ENCODE peak calls at places on chromosome 7, in nine cellular contexts. B is CD14-positive monocyte, O is uterus, V is GM13977, Y is GM20000, K is fibroblast of lung, Q is Peyer's patch, A is kidney, F is psoas muscle. J is an unnamed sample.

GRCh38 chr7:155763721-155764431 is 48.4 kb downstream of the SHH start:
- DNase-seq in B (no peak), O (no peak), V (peak), Y (peak), K (no peak), Q (no peak), A (peak), F (no peak), J (no peak)

GRCh38 chr7:46507601-46508000 is 586.5 kb upstream of the IGFBP3 start:
- DNase-seq in B (no peak), O (no peak), V (no peak), Y (no peak), K (no peak), Q (no peak), A (no peak), F (no peak), J (no peak)

GRCh38 chr7:144822223-144822622 is 13.6 kb downstream of the TPK1 start:
- DNase-seq in B (no peak), O (no peak), V (no peak), Y (no peak), K (no peak), Q (no peak), A (no peak), F (no peak), J (no peak)

GRCh38 chr7:142908921-142909870 is 23.7 kb upstream of the TRPV6 start:
- DNase-seq in B (peak), O (no peak), V (peak), Y (peak), K (no peak), Q (no peak), A (no peak), F (no peak), J (no peak)

GRCh38 chr7:51067757-51068156 is 248.9 kb downstream of the COBL start:
- DNase-seq in B (no peak), O (peak), V (peak), Y (peak), K (peak), Q (no peak), A (no peak), F (peak), J (peak)

GRCh38 chr7:2823124-2823523 is 21.0 kb downstream of the GNA12 start:
- DNase-seq in B (no peak), O (no peak), V (no peak), Y (no peak), K (no peak), Q (no peak), A (no peak), F (no peak), J (no peak)

GRCh38 chr7:75039166-75039565 is 34.4 kb downstream of the RCC1L start:
- DNase-seq in B (no peak), O (no peak), V (no peak), Y (no peak), K (no peak), Q (no peak), A (no peak), F (no peak), J (no peak)

GRCh38 chr7:3453398-3453797 is 152.3 kb downstream of the SDK1 start:
- DNase-seq in B (no peak), O (no peak), V (no peak), Y (no peak), K (no peak), Q (no peak), A (no peak), F (no peak), J (no peak)

GRCh38 chr7:38013246-38013645 is 92.8 kb downstream of the EPDR1 start:
- DNase-seq in B (no peak), O (no peak), V (no peak), Y (no peak), K (no peak), Q (no peak), A (no peak), F (no peak), J (no peak)

DNA sequence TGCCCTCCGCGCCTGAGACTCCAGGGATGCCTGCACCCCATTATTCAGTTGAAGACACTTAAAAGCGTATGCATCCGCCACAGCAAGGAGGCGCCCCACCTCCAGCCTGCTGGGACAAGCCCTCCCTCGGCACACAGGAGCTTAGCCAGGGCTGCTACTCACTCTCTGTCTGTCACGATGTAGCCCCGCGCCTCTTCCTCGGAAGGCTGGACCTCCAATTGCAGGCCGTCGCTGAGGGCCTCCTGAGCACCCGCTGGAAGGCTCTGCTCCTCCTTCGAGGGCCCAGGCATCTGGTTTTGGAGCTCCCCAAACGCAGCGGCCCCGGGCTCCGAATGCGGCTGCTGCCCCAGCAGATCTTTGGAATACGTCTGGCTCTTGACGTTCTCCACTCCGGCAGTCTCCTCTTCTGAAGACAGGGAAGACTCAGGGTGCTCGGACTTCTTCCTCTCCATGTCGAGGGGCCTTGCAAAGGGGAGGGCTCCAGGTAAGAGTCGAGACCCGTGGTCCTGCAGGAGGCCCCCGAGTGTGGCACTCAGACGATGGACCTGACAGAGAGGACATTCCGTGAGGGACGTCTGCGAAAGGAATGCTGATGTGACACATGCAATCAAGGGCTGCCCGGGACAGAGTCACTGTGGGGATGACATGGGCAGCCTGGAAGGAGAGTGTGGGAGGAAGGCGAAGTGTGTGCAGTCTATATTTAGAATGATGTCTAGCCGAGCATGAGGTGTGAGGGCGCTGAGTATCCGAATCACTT is 453.9 kb downstream of the PTPRN2 start:
- DNase-seq in B (no peak), O (no peak), V (no peak), Y (no peak), K (no peak), Q (no peak), A (peak), F (no peak), J (no peak)
- TF ChIP-seq CTCF in B (no peak), O (no peak), V (no peak), Y (no peak), K (no peak), Q (no peak), A (no peak), F (no peak), J (no peak)

GRCh38 chr7:128210036-128210347 is 31.1 kb upstream of the LEP start:
- DNase-seq in B (no peak), O (no peak), V (no peak), Y (no peak), K (no peak), Q (no peak), A (no peak), F (no peak), J (no peak)
- TF ChIP-seq CTCF in B (peak), O (no peak), V (no peak), Y (no peak), K (no peak), Q (no peak), A (no peak), F (no peak), J (no peak)

GRCh38 chr7:24405002-24405401 is 121.0 kb downstream of the NPY start:
- DNase-seq in B (no peak), O (no peak), V (no peak), Y (no peak), K (no peak), Q (no peak), A (no peak), F (no peak), J (no peak)
- TF ChIP-seq CTCF in B (no peak), O (no peak), V (no peak), Y (no peak), K (no peak), Q (no peak), A (no peak), F (no peak), J (no peak)

GRCh38 chr7:70583965-70584883 is 547.7 kb upstream of the GALNT17 start:
- DNase-seq in B (no peak), O (no peak), V (no peak), Y (no peak), K (no peak), Q (no peak), A (no peak), F (no peak), J (no peak)
- TF ChIP-seq CTCF in B (no peak), O (no peak), V (no peak), Y (no peak), K (no peak), Q (no peak), A (no peak), F (no peak), J (no peak)

GRCh38 chr7:129644634-129645230 is 33.2 kb downstream of the NRF1 start:
- DNase-seq in B (no peak), O (no peak), V (no peak), Y (no peak), K (peak), Q (no peak), A (no peak), F (no peak), J (peak)
- TF ChIP-seq CTCF in B (peak), O (peak), V (peak), Y (no peak), K (peak), Q (peak), A (peak), F (peak), J (peak)

GRCh38 chr7:149861728-149862045 is 12.1 kb upstream of the ATP6V0E2 start:
- DNase-seq in B (no peak), O (no peak), V (no peak), Y (no peak), K (no peak), Q (no peak), A (no peak), F (no peak), J (no peak)
- TF ChIP-seq CTCF in B (no peak), O (no peak), V (no peak), Y (no peak), K (no peak), Q (no peak), A (no peak), F (no peak), J (no peak)

GRCh38 chr7:87934699-87935372 is 785 bp downstream of the ADAM22 start:
- DNase-seq in B (no peak), O (no peak), V (peak), Y (peak), K (peak), Q (no peak), A (peak), F (no peak), J (no peak)

GRCh38 chr7:87935373-87935706 is 1.3 kb downstream of the ADAM22 start:
- DNase-seq in B (no peak), O (no peak), V (no peak), Y (no peak), K (no peak), Q (no peak), A (no peak), F (no peak), J (no peak)

GRCh38 chr7:87933605-87933952 is 472 bp upstream of the ADAM22 start:
- DNase-seq in B (no peak), O (no peak), V (peak), Y (peak), K (no peak), Q (no peak), A (no peak), F (no peak), J (no peak)

GRCh38 chr7:87933953-87934698 is at the start of gene ADAM22:
- DNase-seq in B (no peak), O (peak), V (peak), Y (peak), K (peak), Q (peak), A (peak), F (peak), J (peak)
- TF ChIP-seq CTCF in B (no peak), O (no peak), V (no peak), Y (no peak), K (no peak), Q (no peak), A (peak), F (no peak), J (no peak)

GRCh38 chr7:93620057-93620456 is 45.5 kb upstream of the CALCR start:
- DNase-seq in B (no peak), O (no peak), V (no peak), Y (no peak), K (no peak), Q (no peak), A (no peak), F (no peak), J (no peak)

GRCh38 chr7:93626869-93627268 is 52.3 kb upstream of the CALCR start:
- DNase-seq in B (no peak), O (no peak), V (no peak), Y (no peak), K (no peak), Q (no peak), A (no peak), F (no peak), J (no peak)

GRCh38 chr7:93620864-93621263 is 46.3 kb upstream of the CALCR start:
- DNase-seq in B (no peak), O (no peak), V (no peak), Y (no peak), K (no peak), Q (no peak), A (no peak), F (no peak), J (no peak)

GRCh38 chr7:93623816-93624215 is 49.3 kb upstream of the CALCR start:
- DNase-seq in B (no peak), O (no peak), V (no peak), Y (no peak), K (no peak), Q (no peak), A (no peak), F (no peak), J (no peak)

GRCh38 chr7:93622036-93622714 is 47.7 kb upstream of the CALCR start:
- DNase-seq in B (no peak), O (no peak), V (no peak), Y (no peak), K (peak), Q (no peak), A (no peak), F (no peak), J (peak)
- TF ChIP-seq CTCF in B (no peak), O (peak), V (peak), Y (no peak), K (peak), Q (no peak), A (peak), F (no peak), J (peak)

DNA sequence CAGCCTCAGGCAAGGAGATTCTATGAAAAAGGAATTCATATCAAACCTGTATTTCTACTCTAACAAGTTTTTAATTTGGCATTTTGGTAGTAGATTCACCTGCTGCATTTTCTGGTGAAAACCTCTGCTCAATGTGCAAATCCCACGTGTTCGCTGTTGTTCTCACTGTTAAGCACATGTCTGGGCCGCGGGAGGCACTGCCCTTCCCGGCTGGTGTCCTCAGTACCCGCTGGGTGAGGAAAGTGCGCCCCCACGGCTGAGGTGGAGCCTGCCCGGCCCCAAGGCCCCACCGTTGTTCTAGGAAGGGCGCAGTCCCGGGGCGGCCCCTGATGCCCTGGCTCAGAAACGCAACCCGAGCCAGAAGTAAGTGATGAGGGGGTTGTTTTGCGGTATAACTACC is 193.4 kb upstream of the VWC2 start:
- DNase-seq in B (no peak), O (no peak), V (no peak), Y (no peak), K (no peak), Q (no peak), A (peak), F (no peak), J (no peak)
- TF ChIP-seq CTCF in B (no peak), O (no peak), V (no peak), Y (no peak), K (no peak), Q (no peak), A (no peak), F (no peak), J (no peak)

J was measured in HFFc6.